ENCODE peak calls at places on chromosome 15, in four cellular contexts. G is pancreas, C is WERI-Rb-1, L is B cell. I is an unnamed sample.

GRCh38 chr15:60575995-60576394 is 97.1 kb upstream of the ICE2 start:
- DNase-seq in G (no peak), L (no peak), C (no peak), I (no peak)

GRCh38 chr15:35293353-35294130 is 208.4 kb upstream of the NANOGP8 start:
- DNase-seq in C (no peak), L (no peak), G (no peak), I (no peak)

GRCh38 chr15:82043130-82043673 is 2.6 kb downstream of the MEX3B start:
- DNase-seq in C (no peak), L (no peak), G (no peak), I (no peak)

GRCh38 chr15:73870700-73871408 is 2.5 kb upstream of the TBC1D21 start:
- DNase-seq in G (no peak), C (no peak), L (peak), I (no peak)

GRCh38 chr15:96802870-96803269 is 472.4 kb downstream of the NR2F2 start:
- DNase-seq in L (no peak), C (no peak), G (no peak), I (no peak)

GRCh38 chr15:49182128-49182527 is 12.1 kb downstream of the GALK2 start:
- DNase-seq in G (no peak), C (no peak), L (no peak), I (no peak)

GRCh38 chr15:37031198-37031597 is 69.2 kb downstream of the MEIS2 start:
- DNase-seq in C (no peak), L (no peak), G (no peak), I (no peak)

GRCh38 chr15:96887730-96888129 is 557.2 kb downstream of the NR2F2 start:
- DNase-seq in L (no peak), G (no peak), C (no peak), I (no peak)

GRCh38 chr15:66948294-66948693 is 117.1 kb upstream of the SMAD3 start:
- DNase-seq in L (no peak), G (no peak), C (no peak), I (no peak)

GRCh38 chr15:31501074-31501473 is 174.4 kb downstream of the KLF13 start:
- DNase-seq in C (no peak), L (no peak), G (no peak), I (no peak)

GRCh38 chr15:76335129-76335850 is 1.3 kb upstream of the ISL2 start:
- DNase-seq in C (peak), G (no peak), L (no peak), I (peak)

GRCh38 chr15:79849789-79850188 is 47.0 kb downstream of the MTHFS start:
- DNase-seq in G (no peak), L (no peak), C (peak), I (peak)

GRCh38 chr15:37819191-37819590 is 115.2 kb upstream of the TMCO5A start:
- DNase-seq in C (no peak), L (no peak), G (no peak), I (no peak)

GRCh38 chr15:69595009-69595825 is 142.6 kb downstream of the RPLP1 start:
- DNase-seq in G (peak), C (no peak), L (no peak), I (no peak)

GRCh38 chr15:77476999-77477398 is 56.3 kb downstream of the HMG20A start:
- DNase-seq in L (no peak), G (no peak), C (no peak), I (no peak)

GRCh38 chr15:57554063-57554820 is 37.5 kb upstream of the MYZAP start:
- DNase-seq in C (peak), L (no peak), G (no peak), I (no peak)

GRCh38 chr15:51367322-51367976 is 26.0 kb downstream of the GLDN start:
- DNase-seq in L (no peak), C (peak), G (no peak), I (no peak)

GRCh38 chr15:35705885-35706590 is 160.1 kb upstream of the DPH6 start:
- DNase-seq in C (no peak), G (peak), L (no peak), I (no peak)

GRCh38 chr15:17026633-17027032 is 3515.0 kb downstream of the GOLGA6L6 start:
- DNase-seq in C (no peak), L (no peak), G (no peak), I (no peak)

GRCh38 chr15:69974321-69974720 is 123.4 kb downstream of the TLE3 start:
- DNase-seq in L (no peak), C (peak), G (no peak), I (no peak)

GRCh38 chr15:38041576-38041975 is 107.1 kb downstream of the TMCO5A start:
- DNase-seq in C (no peak), L (no peak), G (no peak), I (no peak)

DNA sequence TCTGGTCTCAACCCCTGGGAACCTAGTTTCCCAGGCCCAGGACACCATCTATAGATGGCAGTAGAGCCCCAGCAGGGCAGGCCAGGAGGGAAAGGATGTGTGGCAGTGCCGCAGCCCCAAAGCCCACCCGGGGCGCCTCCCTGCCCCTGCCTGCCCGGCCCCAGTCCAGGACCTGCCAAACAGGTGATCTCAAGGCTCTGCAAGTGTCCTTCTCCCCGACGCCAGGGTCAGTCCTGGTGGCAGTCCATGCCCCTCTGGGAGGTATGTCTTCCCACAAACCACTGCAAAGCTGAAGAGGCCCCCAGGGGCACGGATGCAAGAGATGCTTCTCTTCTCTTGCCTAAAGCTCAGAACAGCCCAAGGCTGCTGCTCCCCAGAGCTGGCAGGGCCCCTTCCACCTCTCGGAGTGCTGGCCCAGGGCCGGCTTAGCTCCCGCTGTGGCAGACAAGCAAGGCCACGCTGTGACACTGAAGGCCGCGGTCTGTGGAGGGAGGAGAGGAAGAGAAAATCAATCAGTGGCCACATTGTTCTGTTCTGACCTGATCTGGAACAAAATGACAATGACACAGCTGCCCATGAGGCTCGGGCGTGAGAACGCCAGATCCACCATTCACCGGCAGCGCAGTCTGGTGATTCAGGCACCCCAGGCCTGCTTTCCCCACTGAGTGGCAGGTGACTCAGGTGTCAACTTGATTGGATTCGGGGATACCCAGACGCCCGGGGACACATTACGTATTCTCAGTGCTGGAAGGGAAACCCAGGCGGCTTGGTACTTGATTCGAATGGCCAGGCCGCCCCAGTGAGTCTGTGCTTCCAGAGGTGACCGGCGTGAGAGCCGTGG is 34.0 kb downstream of the KLHL25 start:
- DNase-seq in C (no peak), G (peak), L (no peak), I (peak)
- TF ChIP-seq CTCF in C (peak), G (no peak), L (no peak), I (peak)

GRCh38 chr15:99683000-99683670 is 50.1 kb downstream of the LYSMD4 start:
- DNase-seq in C (no peak), L (no peak), G (no peak), I (peak)
- TF ChIP-seq CTCF in C (no peak), L (no peak), G (no peak), I (no peak)

GRCh38 chr15:65791335-65792129 is 561 bp downstream of the DENND4A start:
- DNase-seq in C (peak), G (peak), L (peak), I (peak)
- TF ChIP-seq CTCF in C (no peak), G (no peak), L (no peak), I (no peak)

DNA sequence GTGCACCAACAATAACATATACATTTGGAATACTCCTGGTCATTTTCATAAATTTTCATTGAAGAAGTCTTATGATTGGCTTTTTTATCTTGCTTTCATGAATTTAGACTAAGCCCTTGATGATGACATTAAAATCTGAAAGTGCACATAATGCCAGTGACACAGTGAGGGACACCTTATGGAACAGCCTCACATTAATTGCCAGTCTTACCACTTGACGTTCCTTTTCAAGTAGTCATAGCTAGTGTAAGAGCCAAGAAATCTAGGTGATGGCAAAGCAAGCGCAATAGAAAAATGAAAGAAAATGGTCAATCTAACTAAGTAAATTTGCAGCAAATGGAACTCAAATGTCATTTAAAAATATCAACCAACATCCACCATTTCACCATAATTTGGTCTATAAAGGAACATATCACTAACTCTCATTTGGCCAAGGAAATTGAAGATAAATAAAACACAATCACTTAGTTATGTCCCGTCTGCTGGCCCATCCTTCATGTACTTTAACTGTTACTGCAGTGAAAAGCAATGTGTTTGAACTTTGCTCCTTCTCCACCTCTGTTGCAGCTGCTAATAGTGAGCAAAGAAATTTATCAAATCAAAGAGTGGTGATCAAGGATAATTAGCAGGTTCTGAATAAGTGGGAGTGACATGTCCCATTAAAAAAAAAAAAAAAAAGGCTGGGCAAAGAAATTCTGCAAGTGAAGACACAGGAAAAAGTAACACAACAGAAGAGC is 110.0 kb downstream of the TJP1 start:
- DNase-seq in L (no peak), G (no peak), C (no peak), I (no peak)
- TF ChIP-seq CTCF in L (no peak), G (no peak), C (no peak), I (no peak)